ENCODE peak calls at places on chromosomes 1 and 21, in seven cellular contexts. L is glutamatergic neuron, H is NB4, Z is ovary, C is Calu3, B is GM12865, G is left lung. M is an unnamed sample.

GRCh38 chr21:41659791-41660560 is 106.9 kb downstream of the RIPK4 start:
- DNase-seq in L (no peak), H (peak), Z (no peak), C (peak), B (no peak), G (no peak), M (no peak)

GRCh38 chr1:3026581-3027511 is 5.6 kb downstream of the ACTRT2 start:
- DNase-seq in L (no peak), H (no peak), Z (no peak), C (no peak), B (no peak), G (no peak), M (peak)

GRCh38 chr1:92755541-92756351 is 29.2 kb downstream of the EVI5 start:
- DNase-seq in L (no peak), H (no peak), Z (peak), C (no peak), B (no peak), G (peak), M (no peak)

GRCh38 chr1:26701995-26702679 is 6.3 kb downstream of the ARID1A start:
- DNase-seq in L (no peak), H (no peak), Z (no peak), C (no peak), B (no peak), G (no peak), M (no peak)

GRCh38 chr1:44784094-44785026 is 3.6 kb downstream of the BEST4 start:
- DNase-seq in L (peak), H (peak), Z (peak), C (peak), B (peak), G (peak), M (no peak)

GRCh38 chr1:43582162-43582566 is 51.5 kb downstream of the PTPRF start:
- DNase-seq in L (no peak), H (peak), Z (no peak), C (peak), B (peak), G (no peak), M (no peak)

GRCh38 chr1:60130703-60131102 is 57.1 kb upstream of the C1orf87 start:
- DNase-seq in L (no peak), H (peak), Z (no peak), C (no peak), B (no peak), G (no peak), M (no peak)

GRCh38 chr1:59433440-59433813 is 136.5 kb downstream of the FGGY start:
- DNase-seq in L (no peak), H (no peak), Z (no peak), C (no peak), B (no peak), G (no peak), M (no peak)

GRCh38 chr1:64733576-64734288 is 11.1 kb upstream of the RAVER2 start:
- DNase-seq in L (no peak), H (no peak), Z (no peak), C (no peak), B (no peak), G (no peak), M (no peak)

GRCh38 chr1:160030657-160031367 is 978 bp downstream of the PIGM start:
- DNase-seq in L (no peak), H (peak), Z (no peak), C (no peak), B (peak), G (peak), M (no peak)

GRCh38 chr1:197967066-197967465 is 49.9 kb downstream of the LHX9 start:
- DNase-seq in L (no peak), H (no peak), Z (no peak), C (peak), B (no peak), G (no peak), M (no peak)

GRCh38 chr1:99608058-99608457 is 37.9 kb upstream of the PALMD start:
- DNase-seq in L (no peak), H (no peak), Z (no peak), C (no peak), B (no peak), G (no peak), M (no peak)

GRCh38 chr1:226981838-226982237 is 41.7 kb downstream of the COQ8A start:
- DNase-seq in L (no peak), H (no peak), Z (no peak), C (no peak), B (no peak), G (no peak), M (peak)

GRCh38 chr1:225919906-225920305 is 4.1 kb downstream of the PYCR2 start:
- DNase-seq in L (no peak), H (no peak), Z (peak), C (no peak), B (peak), G (no peak), M (no peak)

GRCh38 chr1:13935336-13935735 is 235.3 kb downstream of the PRDM2 start:
- DNase-seq in L (no peak), H (no peak), Z (no peak), C (no peak), B (no peak), G (no peak), M (no peak)

GRCh38 chr1:119453021-119453420 is 38.1 kb downstream of the HSD3B2 start:
- DNase-seq in L (no peak), H (no peak), Z (peak), C (no peak), B (no peak), G (no peak), M (no peak)

GRCh38 chr1:25649505-25650218 is 33.1 kb downstream of the MAN1C1 start:
- DNase-seq in L (no peak), H (no peak), Z (no peak), C (no peak), B (no peak), G (no peak), M (peak)

GRCh38 chr1:222976453-222976852 is 161.6 kb downstream of the DISP1 start:
- DNase-seq in L (no peak), H (no peak), Z (no peak), C (no peak), B (no peak), G (no peak), M (no peak)

GRCh38 chr1:167654975-167655575 is 25.0 kb downstream of the RCSD1 start:
- DNase-seq in L (no peak), H (no peak), Z (no peak), C (no peak), B (no peak), G (no peak), M (no peak)

GRCh38 chr1:46533179-46533864 is 18.1 kb downstream of the KNCN start:
- DNase-seq in L (peak), H (no peak), Z (peak), C (peak), B (peak), G (peak), M (no peak)

GRCh38 chr1:110390096-110390495 is 730 bp downstream of the SLC16A4 start:
- DNase-seq in L (no peak), H (no peak), Z (peak), C (no peak), B (no peak), G (no peak), M (no peak)

GRCh38 chr1:33370286-33370685 is 49.4 kb upstream of the A3GALT2 start:
- DNase-seq in L (no peak), H (no peak), Z (no peak), C (no peak), B (no peak), G (no peak), M (no peak)

GRCh38 chr1:33372162-33372561 is 51.3 kb upstream of the A3GALT2 start:
- DNase-seq in L (no peak), H (no peak), Z (no peak), C (no peak), B (no peak), G (no peak), M (no peak)

GRCh38 chr1:33369764-33370163 is 48.9 kb upstream of the A3GALT2 start:
- DNase-seq in L (no peak), H (no peak), Z (no peak), C (no peak), B (no peak), G (no peak), M (no peak)

GRCh38 chr1:33371334-33371733 is 50.4 kb upstream of the A3GALT2 start:
- DNase-seq in L (no peak), H (no peak), Z (no peak), C (no peak), B (no peak), G (no peak), M (no peak)

DNA sequence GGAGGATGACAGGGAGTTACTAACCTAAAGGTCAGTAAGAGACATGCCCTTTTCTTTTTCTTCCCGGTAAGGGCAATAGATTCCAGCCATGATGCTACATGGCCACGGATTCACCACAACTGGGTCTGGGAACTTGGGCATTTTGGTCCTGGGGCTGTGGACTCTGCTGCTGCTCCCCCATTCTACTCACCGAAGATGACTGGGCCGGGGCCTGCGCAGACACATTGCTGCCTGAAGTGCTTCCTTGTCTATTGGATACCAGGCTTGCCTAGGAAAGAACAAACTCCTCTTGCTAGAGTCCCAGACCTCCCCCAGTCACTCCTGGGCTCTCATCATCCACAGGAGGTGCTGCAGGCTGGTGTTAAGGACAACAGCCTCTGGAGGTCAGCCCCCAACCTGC is 49.9 kb upstream of the A3GALT2 start:
- DNase-seq in L (no peak), H (no peak), Z (no peak), C (no peak), B (no peak), G (no peak), M (no peak)
- TF ChIP-seq CTCF in L (no peak), H (no peak), Z (no peak), C (no peak), B (no peak), G (no peak), M (no peak)

DNA sequence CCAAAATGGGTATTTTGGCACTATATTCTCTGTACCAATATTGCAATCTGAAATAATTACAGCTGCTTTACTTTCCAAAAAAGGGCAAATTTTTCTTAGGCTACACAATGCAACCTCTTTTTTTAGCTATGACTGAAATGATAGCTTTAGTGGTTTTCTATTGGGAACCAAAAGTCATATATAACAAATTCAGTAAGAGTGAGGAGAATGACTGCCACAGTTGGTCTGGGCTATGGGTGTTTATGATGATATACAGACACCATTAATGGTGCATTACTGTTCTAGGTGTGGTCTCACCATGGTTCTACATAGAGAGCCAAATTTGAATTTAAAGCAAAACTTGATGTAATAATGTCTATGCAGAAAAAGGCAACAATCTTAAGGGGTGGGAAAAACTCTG is 72.3 kb upstream of the PTBP2 start:
- DNase-seq in L (no peak), H (no peak), Z (no peak), C (no peak), B (no peak), G (no peak), M (no peak)
- TF ChIP-seq CTCF in L (no peak), H (no peak), Z (no peak), C (no peak), B (no peak), G (no peak), M (no peak)

GRCh38 chr1:206001476-206001888 is 1.7 kb downstream of the RAB7B start:
- DNase-seq in L (no peak), H (peak), Z (no peak), C (peak), B (no peak), G (peak), M (no peak)
- TF ChIP-seq CTCF in L (no peak), H (no peak), Z (no peak), C (no peak), B (no peak), G (no peak), M (no peak)

DNA sequence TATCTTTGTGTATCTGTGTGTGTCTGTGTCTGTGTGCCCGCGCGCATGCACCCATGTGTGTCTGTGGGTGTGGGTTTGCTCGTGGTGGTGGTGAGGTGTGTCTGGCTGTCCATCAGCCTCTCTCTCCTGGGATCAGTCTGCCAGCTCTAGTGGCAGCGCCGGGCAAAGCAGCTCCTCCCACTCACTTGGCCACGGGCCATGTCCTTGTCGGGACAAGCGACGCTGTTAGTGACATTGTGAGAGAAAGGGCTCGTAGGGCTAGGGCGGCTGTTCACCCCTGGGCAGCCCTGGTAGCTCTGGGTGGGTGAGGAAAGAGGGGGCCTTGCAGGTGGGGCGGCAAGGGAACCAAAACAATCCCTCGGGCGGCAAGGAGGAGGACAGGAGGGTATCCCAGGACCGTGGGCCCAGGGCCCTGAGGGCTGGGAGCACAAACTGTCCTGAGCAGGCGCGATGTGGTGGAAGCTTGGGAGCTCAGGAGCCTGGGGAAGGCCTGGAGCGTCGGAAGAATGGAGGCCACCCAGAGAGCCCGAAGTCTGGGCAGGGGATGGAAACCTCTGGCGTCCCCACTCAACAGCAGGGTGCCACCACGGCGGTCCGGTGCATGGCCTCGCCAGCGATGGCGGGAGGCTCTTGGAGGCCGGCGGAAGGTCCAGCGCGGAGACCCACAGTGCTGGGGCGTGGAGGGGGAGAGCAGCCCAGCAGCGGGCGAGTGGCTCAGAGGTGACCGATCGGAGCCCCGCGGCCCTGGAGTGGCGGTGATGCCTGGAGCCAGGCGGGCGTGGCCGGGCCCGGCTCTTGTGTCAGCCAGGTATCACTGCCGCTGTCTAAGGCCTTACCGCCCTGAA is 140.5 kb downstream of the LIPI start:
- DNase-seq in L (no peak), H (no peak), Z (no peak), C (no peak), B (no peak), G (peak), M (no peak)
- TF ChIP-seq CTCF in L (no peak), H (no peak), Z (no peak), C (no peak), B (no peak), G (no peak), M (no peak)

DNA sequence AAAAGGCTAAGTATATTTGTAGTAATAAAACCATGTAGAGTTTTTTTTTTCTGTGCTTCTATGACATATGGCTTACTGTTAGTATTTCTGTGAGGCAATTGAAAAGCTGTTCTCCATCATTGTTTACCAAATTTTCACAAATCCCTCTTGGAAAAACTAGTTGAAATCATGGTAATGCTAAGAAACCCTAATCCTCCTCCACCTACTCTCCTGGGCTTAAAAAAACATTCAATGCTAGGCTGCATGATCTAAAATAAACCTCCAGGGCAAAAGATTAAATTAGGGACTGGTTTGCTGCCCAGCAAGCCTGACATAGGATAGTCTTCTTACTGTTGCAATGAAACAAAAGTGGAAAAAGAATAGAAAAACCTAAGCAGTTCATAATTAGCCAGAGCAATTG is 16.1 kb downstream of the C1orf52 start:
- DNase-seq in L (no peak), H (no peak), Z (no peak), C (no peak), B (no peak), G (no peak), M (no peak)
- TF ChIP-seq CTCF in L (no peak), H (no peak), Z (no peak), C (no peak), B (no peak), G (no peak), M (peak)